ENCODE peak calls at places on chromosomes 7 and 10, in eight cellular contexts. N is coronary artery; X is NCI-H1092 treated with DMSO at 0.1 percent for 48 hours; M is myocyte; G is smooth muscle cell of the brain vasculature; H is lung microvascular endothelial cell; I is NCI-H345; J is stimulated activated CD4-positive, alpha-beta T cell treated with anti-CD3 and anti-CD28 coated beads, Interleukin-4, amount 100 ng/mL, for 4 hours. C is an unnamed sample.

GRCh38 chr10:22805304-22805703 is 90.9 kb upstream of the PIP4K2A start:
- DNase-seq in N (no peak), M (peak; percentile 76), G (no peak), I (peak; percentile 82), J (no peak), H (peak; percentile 71), X (peak; percentile 87), C (peak; percentile 13)

GRCh38 chr10:132434405-132435005 is 37.5 kb downstream of the PWWP2B start:
- DNase-seq in M (peak; percentile 26), I (no peak), G (no peak), N (no peak), X (no peak), H (peak; percentile 38), J (peak; percentile 68), C (no peak)

GRCh38 chr7:142362349-142362748 is 104.5 kb upstream of the PRSS58 start:
- DNase-seq in J (no peak), G (no peak), X (no peak), H (no peak), N (no peak), I (no peak), M (peak; percentile 63), C (no peak)

GRCh38 chr10:72083234-72084093 is 4.9 kb downstream of the SPOCK2 start:
- DNase-seq in G (no peak), N (no peak), H (no peak), M (no peak), I (no peak), J (no peak), X (no peak), C (no peak)

GRCh38 chr10:123995461-123996131 is 97.8 kb downstream of the CHST15 start:
- DNase-seq in J (no peak), X (peak; percentile 28), N (peak; percentile 77), G (peak; percentile 36), M (peak; percentile 98), H (peak; percentile 59), I (no peak), C (peak; percentile 56)

GRCh38 chr7:42480304-42480665 is 243.3 kb upstream of the GLI3 start:
- DNase-seq in G (no peak), X (no peak), J (no peak), H (no peak), N (no peak), I (no peak), M (no peak), C (no peak)

GRCh38 chr10:59073456-59074053 is 102.9 kb upstream of the PHYHIPL start:
- DNase-seq in J (no peak), N (no peak), G (no peak), M (no peak), X (no peak), H (no peak), I (no peak), C (no peak)

GRCh38 chr7:12722720-12723241 is 35.3 kb downstream of the ARL4A start:
- DNase-seq in G (no peak), H (no peak), J (no peak), N (no peak), X (no peak), M (no peak), I (no peak), C (no peak)

GRCh38 chr10:84850826-84851225 is 522.4 kb downstream of the CCSER2 start:
- DNase-seq in I (no peak), J (no peak), H (no peak), X (no peak), M (no peak), G (no peak), N (no peak), C (no peak)

C was measured in Panc1.